ENCODE peak calls at places on chromosome 2, in six cellular contexts. C, V, D, J, E and F are unnamed samples.

GRCh38 chr2:129467941-129468340 is 511.5 kb upstream of the RAB6C start:
- DNase-seq in C (no peak), E (no peak), V (no peak), D (no peak), J (no peak), F (no peak)

GRCh38 chr2:118061135-118061955 is 26.9 kb upstream of the INSIG2 start:
- DNase-seq in V (peak; percentile 74), D (peak; percentile 83), J (no peak), C (peak; percentile 35), E (no peak), F (no peak)

GRCh38 chr2:15668611-15669305 is 77.1 kb downstream of the DDX1 start:
- DNase-seq in J (no peak), E (no peak), C (no peak), V (no peak), D (no peak), F (no peak)

GRCh38 chr2:20879221-20879620 is 56.3 kb upstream of the LDAH start:
- DNase-seq in V (no peak), D (no peak), J (no peak), C (no peak), E (no peak), F (no peak)

GRCh38 chr2:159987136-159987535 is 75.3 kb downstream of the PLA2R1 start:
- DNase-seq in V (no peak), D (no peak), J (no peak), E (no peak), C (no peak), F (no peak)

GRCh38 chr2:101725515-101726192 is 28.1 kb downstream of the MAP4K4 start:
- DNase-seq in V (no peak), E (no peak), D (no peak), J (no peak), C (no peak), F (peak; percentile 34)

GRCh38 chr2:37344453-37345361 is at the start of gene QPCT:
- DNase-seq in V (no peak), C (no peak), D (no peak), J (peak; percentile 58), E (no peak), F (peak; percentile 70)

GRCh38 chr2:105779394-105779793 is 34.7 kb downstream of the NCK2 start:
- DNase-seq in D (no peak), J (no peak), C (no peak), V (no peak), E (no peak), F (no peak)

GRCh38 chr2:138831154-138831553 is 51.0 kb upstream of the NXPH2 start:
- DNase-seq in D (no peak), J (no peak), V (no peak), E (no peak), C (no peak), F (no peak)

GRCh38 chr2:17538844-17539554 is 1.5 kb upstream of the VSNL1 start:
- DNase-seq in C (no peak), V (no peak), E (peak; percentile 42), J (no peak), D (peak; percentile 42), F (no peak)

GRCh38 chr2:174716785-174717184 is 47.5 kb downstream of the CHRNA1 start:
- DNase-seq in J (peak; percentile 15), E (no peak), C (no peak), D (no peak), V (no peak), F (no peak)

GRCh38 chr2:127174176-127174575 is 45.9 kb downstream of the CYP27C1 start:
- DNase-seq in E (no peak), V (no peak), J (no peak), C (no peak), D (peak; percentile 38), F (no peak)

GRCh38 chr2:16962459-16962858 is 296.8 kb upstream of the CYRIA start:
- DNase-seq in C (no peak), E (no peak), J (no peak), D (no peak), V (no peak), F (no peak)

GRCh38 chr2:207397917-207398655 is 131.7 kb upstream of the CREB1 start:
- DNase-seq in D (no peak), E (no peak), V (no peak), J (no peak), C (no peak), F (no peak)